ENCODE peak calls at places on chromosomes 1 and 21, in four cellular contexts. One of them, this sample, is unnamed.

GRCh38 chr1:182087304-182087703 is 25.8 kb upstream of the ZNF648 start:
- DNase-seq in stomach: no peak
- DNase-seq in B cell: no peak
- DNase-seq in IMR-90: no peak
- DNase-seq in this sample: no peak

GRCh38 chr21:33019516-33019884 is 6.2 kb upstream of the OLIG2 start:
- DNase-seq in B cell: no peak
- DNase-seq in IMR-90: no peak
- DNase-seq in stomach: no peak
- DNase-seq in this sample: no peak

GRCh38 chr1:198500026-198500425 is 40.5 kb downstream of the ATP6V1G3 start:
- DNase-seq in B cell: no peak
- DNase-seq in stomach: no peak
- DNase-seq in IMR-90: no peak
- DNase-seq in this sample: no peak

GRCh38 chr21:32918467-32919140 is 107.1 kb upstream of the OLIG2 start:
- DNase-seq in IMR-90: no peak
- DNase-seq in B cell: no peak
- DNase-seq in stomach: no peak
- DNase-seq in this sample: no peak

GRCh38 chr1:56806804-56807203 is 12.4 kb downstream of the FYB2 start:
- DNase-seq in stomach: no peak
- DNase-seq in B cell: no peak
- DNase-seq in IMR-90: no peak
- DNase-seq in this sample: no peak

GRCh38 chr1:54812801-54813478 is 11.8 kb upstream of the TTC22 start:
- DNase-seq in IMR-90: no peak
- DNase-seq in stomach: peak
- DNase-seq in B cell: no peak
- DNase-seq in this sample: no peak

GRCh38 chr1:14896381-14897079 is 257.0 kb upstream of the TMEM51 start:
- DNase-seq in stomach: no peak
- DNase-seq in B cell: no peak
- DNase-seq in IMR-90: peak
- DNase-seq in this sample: no peak

GRCh38 chr1:212366901-212367300 is 47.8 kb downstream of the PACC1 start:
- DNase-seq in stomach: no peak
- DNase-seq in B cell: no peak
- DNase-seq in IMR-90: peak
- DNase-seq in this sample: no peak

GRCh38 chr1:111139234-111139955 is 498 bp downstream of the DRAM2 start:
- DNase-seq in B cell: peak
- DNase-seq in stomach: peak
- DNase-seq in IMR-90: peak
- DNase-seq in this sample: peak

GRCh38 chr1:10074059-10074854 is 41.5 kb downstream of the UBE4B start:
- DNase-seq in stomach: no peak
- DNase-seq in IMR-90: peak
- DNase-seq in B cell: no peak
- DNase-seq in this sample: no peak

GRCh38 chr1:240441684-240442083 is 170.3 kb downstream of the GREM2 start:
- DNase-seq in stomach: no peak
- DNase-seq in IMR-90: no peak
- DNase-seq in B cell: no peak
- DNase-seq in this sample: no peak

GRCh38 chr1:230174765-230175747 is 108.0 kb downstream of the GALNT2 start:
- DNase-seq in IMR-90: no peak
- DNase-seq in stomach: no peak
- DNase-seq in B cell: no peak
- DNase-seq in this sample: no peak

GRCh38 chr1:1434131-1434811 is 1.2 kb upstream of the VWA1 start:
- DNase-seq in IMR-90: no peak
- DNase-seq in B cell: peak
- DNase-seq in stomach: peak
- DNase-seq in this sample: no peak

GRCh38 chr1:53182111-53182593 is 14.5 kb upstream of the CPT2 start:
- DNase-seq in IMR-90: peak
- DNase-seq in stomach: peak
- DNase-seq in B cell: peak
- DNase-seq in this sample: peak

GRCh38 chr1:28317014-28317413 is 11.8 kb upstream of the MED18 start:
- DNase-seq in IMR-90: no peak
- DNase-seq in stomach: no peak
- DNase-seq in B cell: no peak
- DNase-seq in this sample: no peak

GRCh38 chr1:165697881-165698842 is at the start of gene ALDH9A1:
- DNase-seq in IMR-90: peak
- DNase-seq in B cell: peak
- DNase-seq in stomach: peak
- DNase-seq in this sample: peak

GRCh38 chr21:46130721-46131720 is 24.4 kb downstream of the FTCD start:
- DNase-seq in stomach: no peak
- DNase-seq in IMR-90: no peak
- DNase-seq in B cell: no peak
- DNase-seq in this sample: no peak

GRCh38 chr1:45544530-45544929 is 6.1 kb upstream of the AKR1A1 start:
- DNase-seq in B cell: no peak
- DNase-seq in IMR-90: no peak
- DNase-seq in stomach: no peak
- DNase-seq in this sample: no peak
- TF ChIP-seq CTCF in B cell: no peak
- TF ChIP-seq CTCF in IMR-90: no peak
- TF ChIP-seq CTCF in stomach: no peak
- TF ChIP-seq CTCF in this sample: no peak

GRCh38 chr1:172745014-172745413 is 86.1 kb downstream of the FASLG start:
- DNase-seq in IMR-90: peak
- DNase-seq in B cell: peak
- DNase-seq in stomach: no peak
- DNase-seq in this sample: no peak

GRCh38 chr1:172748201-172748600 is 89.3 kb downstream of the FASLG start:
- DNase-seq in stomach: no peak
- DNase-seq in B cell: no peak
- DNase-seq in IMR-90: no peak
- DNase-seq in this sample: no peak

GRCh38 chr1:172746091-172746949 is 87.4 kb downstream of the FASLG start:
- DNase-seq in IMR-90: peak
- DNase-seq in stomach: no peak
- DNase-seq in B cell: peak
- DNase-seq in this sample: no peak

DNA sequence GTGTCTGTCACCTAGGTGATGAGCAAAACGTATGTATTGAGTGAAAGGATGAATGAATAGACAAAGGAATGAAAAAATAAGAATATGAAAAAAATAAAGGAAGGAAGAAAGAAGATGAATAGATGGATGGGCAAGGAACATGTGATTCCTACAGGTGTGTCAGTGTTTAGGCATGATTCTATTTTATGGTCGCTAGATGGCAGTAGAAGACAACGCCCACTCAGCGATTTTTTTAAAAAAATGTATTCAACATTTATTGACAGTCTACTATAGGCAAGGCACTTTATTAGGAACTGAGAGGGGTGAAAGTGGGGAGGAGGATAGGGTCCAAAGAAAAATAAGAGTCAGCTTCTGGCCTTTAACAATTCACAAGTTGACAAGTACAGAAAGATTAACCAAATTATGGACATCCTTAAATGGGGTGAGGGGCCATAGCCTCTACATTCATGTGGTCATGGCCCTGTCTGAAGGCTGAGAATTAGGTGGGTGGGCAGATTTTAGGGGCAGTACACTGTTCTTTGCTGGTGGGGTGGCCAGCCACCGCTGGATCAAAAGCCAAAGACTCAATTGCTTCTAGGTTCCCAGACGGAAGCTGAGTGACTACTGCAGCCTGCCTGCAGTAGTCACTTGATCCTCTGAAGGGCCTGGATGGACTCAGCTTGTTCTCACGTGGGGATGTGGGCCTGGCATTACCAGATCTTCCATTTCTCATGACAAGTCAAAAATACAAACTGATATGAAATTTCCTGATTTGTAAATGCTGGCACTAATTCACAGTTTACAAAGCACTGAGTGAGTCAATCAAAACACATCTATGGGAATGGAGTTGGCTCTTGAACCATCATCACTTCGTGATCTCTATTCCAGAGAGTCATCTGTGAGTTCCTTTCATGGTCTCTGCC is 83.9 kb downstream of the FASLG start:
- DNase-seq in B cell: peak
- DNase-seq in IMR-90: peak
- DNase-seq in stomach: no peak
- DNase-seq in this sample: no peak
- TF ChIP-seq CTCF in B cell: peak
- TF ChIP-seq CTCF in IMR-90: peak
- TF ChIP-seq CTCF in stomach: peak
- TF ChIP-seq CTCF in this sample: peak

GRCh38 chr1:160779662-160780397 is 16.1 kb upstream of the LY9 start:
- DNase-seq in stomach: no peak
- DNase-seq in IMR-90: no peak
- DNase-seq in B cell: no peak
- DNase-seq in this sample: no peak
- TF ChIP-seq CTCF in stomach: peak
- TF ChIP-seq CTCF in IMR-90: peak
- TF ChIP-seq CTCF in B cell: peak
- TF ChIP-seq CTCF in this sample: peak

DNA sequence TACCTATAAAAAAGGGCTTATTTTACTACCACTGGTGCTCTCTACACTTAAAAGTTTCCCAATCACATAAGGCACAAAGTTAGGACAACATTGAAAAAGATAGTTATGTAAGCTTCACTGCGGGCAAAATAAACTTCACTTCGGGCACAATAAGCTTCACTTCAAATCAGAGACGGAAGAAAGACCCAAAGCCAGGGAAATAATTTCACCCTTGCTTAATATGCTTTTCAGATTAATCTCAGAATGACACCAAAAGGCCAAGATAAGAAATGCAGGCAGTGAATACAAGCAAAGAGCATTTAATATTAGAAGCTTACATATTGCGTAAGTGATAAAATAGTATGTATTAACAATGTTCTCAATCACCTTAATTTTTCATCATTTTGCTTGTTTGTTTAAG is 444.2 kb downstream of the SETD4 start:
- DNase-seq in stomach: no peak
- DNase-seq in B cell: no peak
- DNase-seq in IMR-90: peak
- DNase-seq in this sample: no peak
- TF ChIP-seq CTCF in stomach: peak
- TF ChIP-seq CTCF in B cell: peak
- TF ChIP-seq CTCF in IMR-90: peak
- TF ChIP-seq CTCF in this sample: peak

DNA sequence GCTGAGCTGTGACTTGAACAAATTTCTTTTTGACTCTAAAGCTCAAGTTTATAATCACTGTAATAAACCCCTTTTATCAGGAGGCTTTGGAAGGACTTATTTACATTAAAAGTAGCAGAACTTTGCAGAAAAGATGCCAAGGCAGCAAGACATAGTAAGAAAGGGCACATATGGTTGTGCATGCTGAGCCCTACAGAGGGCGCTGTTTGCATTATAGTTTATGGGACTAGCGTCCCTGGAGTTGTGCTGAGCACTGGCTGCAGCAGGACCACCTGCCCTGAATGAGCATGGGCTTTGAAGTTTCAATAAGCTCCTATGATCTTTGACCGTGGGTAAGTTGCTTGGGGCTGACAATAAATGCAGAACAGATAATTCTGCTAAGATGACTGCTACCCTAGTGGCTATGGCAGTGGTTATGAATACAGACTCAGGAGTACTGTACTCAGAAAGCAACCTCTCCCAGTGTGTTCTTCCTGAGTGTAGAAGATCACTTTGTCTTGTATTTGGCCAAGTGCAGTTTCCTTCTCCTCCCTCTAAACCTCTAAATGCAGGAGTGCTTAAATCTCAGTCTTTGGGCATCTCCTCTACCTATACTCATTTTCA is 45.4 kb upstream of the USP1 start:
- DNase-seq in IMR-90: no peak
- DNase-seq in stomach: no peak
- DNase-seq in B cell: no peak
- DNase-seq in this sample: no peak
- TF ChIP-seq CTCF in IMR-90: peak
- TF ChIP-seq CTCF in stomach: no peak
- TF ChIP-seq CTCF in B cell: peak
- TF ChIP-seq CTCF in this sample: peak

DNA sequence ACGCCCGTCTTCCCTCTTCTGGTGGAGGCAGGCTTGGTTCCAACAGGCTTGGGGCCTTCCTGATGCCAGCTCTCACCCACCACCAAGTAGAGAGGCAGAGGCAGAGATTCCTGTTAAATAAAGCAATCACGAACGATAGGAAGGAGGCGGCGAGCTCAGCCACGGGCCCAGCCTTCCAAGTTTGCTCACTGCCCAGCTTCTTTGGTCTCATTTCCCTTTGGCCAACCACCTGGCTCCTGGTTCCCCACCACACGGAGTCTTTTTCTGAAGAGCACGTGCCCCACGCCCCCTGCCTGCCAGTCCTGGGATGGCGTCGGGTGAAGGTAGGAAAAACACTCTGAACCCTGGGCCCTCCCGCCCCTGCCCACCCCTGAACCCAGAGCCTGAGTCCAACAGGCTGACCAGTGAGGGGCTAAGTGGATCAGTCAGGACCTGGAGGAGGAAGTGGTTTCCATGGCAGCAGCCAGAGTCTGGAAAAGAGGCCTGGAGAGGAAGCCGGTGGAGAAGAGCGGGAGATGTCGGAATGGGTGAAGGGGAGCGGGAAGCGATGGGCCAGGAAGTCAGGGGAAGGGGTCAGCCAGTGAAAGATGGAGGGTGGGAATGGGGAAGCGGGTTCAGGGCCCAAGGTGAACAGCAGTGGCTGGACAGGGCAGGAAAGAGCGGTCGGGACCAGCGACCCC is 158.2 kb upstream of the KLHDC7A start:
- DNase-seq in stomach: no peak
- DNase-seq in B cell: no peak
- DNase-seq in IMR-90: no peak
- DNase-seq in this sample: no peak
- TF ChIP-seq CTCF in stomach: peak
- TF ChIP-seq CTCF in B cell: no peak
- TF ChIP-seq CTCF in IMR-90: no peak
- TF ChIP-seq CTCF in this sample: peak